ENCODE peak calls at places on chromosomes 3 and 15, in four cellular contexts. One of them, this sample, is unnamed.

GRCh38 chr3:80285370-80285769 is 517.6 kb upstream of the ROBO1 start:
- DNase-seq in stomach: no peak
- DNase-seq in upper lobe of left lung: no peak
- DNase-seq in transverse colon: no peak
- DNase-seq in this sample: no peak

GRCh38 chr15:72749700-72750099 is 33.9 kb downstream of the ADPGK start:
- DNase-seq in stomach: no peak
- DNase-seq in upper lobe of left lung: no peak
- DNase-seq in transverse colon: no peak
- DNase-seq in this sample: no peak

GRCh38 chr3:78647735-78648134 is 1120.1 kb downstream of the ROBO1 start:
- DNase-seq in stomach: no peak
- DNase-seq in upper lobe of left lung: no peak
- DNase-seq in transverse colon: no peak
- DNase-seq in this sample: no peak

GRCh38 chr3:80017369-80017768 is 249.6 kb upstream of the ROBO1 start:
- DNase-seq in stomach: no peak
- DNase-seq in upper lobe of left lung: no peak
- DNase-seq in transverse colon: no peak
- DNase-seq in this sample: no peak

GRCh38 chr15:38176155-38176554 is 76.5 kb upstream of the SPRED1 start:
- DNase-seq in stomach: no peak
- DNase-seq in upper lobe of left lung: no peak
- DNase-seq in transverse colon: no peak
- DNase-seq in this sample: no peak

GRCh38 chr15:58684751-58685150 is 64.8 kb downstream of the ADAM10 start:
- DNase-seq in stomach: no peak
- DNase-seq in upper lobe of left lung: no peak
- DNase-seq in transverse colon: no peak
- DNase-seq in this sample: no peak

GRCh38 chr15:41996921-41997592 is 23.8 kb downstream of the PLA2G4E start:
- DNase-seq in stomach: no peak
- DNase-seq in upper lobe of left lung: peak
- DNase-seq in transverse colon: no peak
- DNase-seq in this sample: no peak

GRCh38 chr15:101187820-101188516 is 63.9 kb downstream of the CHSY1 start:
- DNase-seq in stomach: no peak
- DNase-seq in upper lobe of left lung: no peak
- DNase-seq in transverse colon: no peak
- DNase-seq in this sample: no peak

GRCh38 chr15:72197460-72198409 is at the start of gene GRAMD2A:
- DNase-seq in stomach: peak
- DNase-seq in upper lobe of left lung: peak
- DNase-seq in transverse colon: peak
- DNase-seq in this sample: no peak

GRCh38 chr15:47551079-47551478 is 166.2 kb upstream of the SEMA6D start:
- DNase-seq in stomach: no peak
- DNase-seq in upper lobe of left lung: no peak
- DNase-seq in transverse colon: no peak
- DNase-seq in this sample: no peak

GRCh38 chr3:114887806-114888205 is 259.3 kb downstream of the ZBTB20 start:
- DNase-seq in stomach: no peak
- DNase-seq in upper lobe of left lung: no peak
- DNase-seq in transverse colon: no peak
- DNase-seq in this sample: no peak

GRCh38 chr15:74795961-74796625 is 14.2 kb downstream of the CSK start:
- DNase-seq in stomach: no peak
- DNase-seq in upper lobe of left lung: no peak
- DNase-seq in transverse colon: no peak
- DNase-seq in this sample: no peak

GRCh38 chr3:161913786-161914389 is 417.3 kb downstream of the OTOL1 start:
- DNase-seq in stomach: no peak
- DNase-seq in upper lobe of left lung: no peak
- DNase-seq in transverse colon: no peak
- DNase-seq in this sample: no peak

GRCh38 chr3:155676252-155676981 is 68.5 kb downstream of the PLCH1 start:
- DNase-seq in stomach: peak
- DNase-seq in upper lobe of left lung: no peak
- DNase-seq in transverse colon: peak
- DNase-seq in this sample: no peak

GRCh38 chr3:4303187-4304123 is at the start of gene SETMAR:
- DNase-seq in stomach: peak
- DNase-seq in upper lobe of left lung: peak
- DNase-seq in transverse colon: peak
- DNase-seq in this sample: peak
- TF ChIP-seq POLR2A in stomach: no peak
- TF ChIP-seq POLR2A in upper lobe of left lung: peak
- TF ChIP-seq POLR2A in transverse colon: peak
- TF ChIP-seq POLR2A in this sample: peak

DNA sequence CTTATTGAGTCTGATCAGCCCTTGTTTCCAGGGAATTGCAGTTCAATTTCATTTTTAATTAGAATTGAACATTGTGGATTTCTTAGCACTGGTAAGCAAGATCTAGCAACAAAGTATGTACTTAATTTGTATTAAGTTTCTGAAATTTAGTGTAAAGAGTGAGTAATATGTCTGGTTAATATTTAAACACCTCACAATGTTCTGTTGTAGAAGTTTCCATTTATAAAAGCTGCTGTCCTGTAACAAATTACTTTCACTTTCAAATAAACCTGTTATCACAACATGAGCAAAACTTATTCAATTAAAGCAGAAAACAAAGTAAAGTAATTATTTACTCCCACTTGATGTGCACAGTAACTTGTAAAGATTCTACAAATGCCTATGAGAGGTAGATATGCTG is 448.5 kb downstream of the NAALADL2 start:
- DNase-seq in stomach: no peak
- DNase-seq in upper lobe of left lung: no peak
- DNase-seq in transverse colon: no peak
- DNase-seq in this sample: no peak
- TF ChIP-seq EP300 in stomach: no peak
- TF ChIP-seq EP300 in upper lobe of left lung: no peak
- TF ChIP-seq EP300 in transverse colon: no peak
- TF ChIP-seq EP300 in this sample: no peak

DNA sequence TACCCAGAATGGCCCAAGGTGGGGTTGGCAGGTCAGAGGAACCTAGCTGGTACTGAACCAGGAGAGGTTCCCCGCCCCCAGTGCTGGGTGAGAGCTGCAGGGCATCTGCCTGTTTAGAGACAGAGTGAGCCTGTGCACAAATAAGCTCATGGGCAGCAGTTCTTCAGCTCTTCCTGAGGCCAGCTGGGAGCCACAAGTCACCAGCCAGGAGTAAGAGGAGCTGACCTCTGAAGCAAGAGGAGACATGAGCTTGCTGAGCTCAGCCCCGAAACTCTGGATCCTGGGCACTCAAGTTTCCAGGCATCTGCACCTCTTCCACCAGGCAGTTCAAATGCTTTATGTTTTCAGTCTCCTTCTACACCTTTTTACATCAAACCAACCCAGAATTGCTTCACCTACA is 2.1 kb downstream of the RTP2 start:
- DNase-seq in stomach: no peak
- DNase-seq in upper lobe of left lung: no peak
- DNase-seq in transverse colon: no peak
- DNase-seq in this sample: no peak
- TF ChIP-seq CTCF in stomach: no peak
- TF ChIP-seq CTCF in upper lobe of left lung: no peak
- TF ChIP-seq CTCF in transverse colon: no peak
- TF ChIP-seq CTCF in this sample: no peak

DNA sequence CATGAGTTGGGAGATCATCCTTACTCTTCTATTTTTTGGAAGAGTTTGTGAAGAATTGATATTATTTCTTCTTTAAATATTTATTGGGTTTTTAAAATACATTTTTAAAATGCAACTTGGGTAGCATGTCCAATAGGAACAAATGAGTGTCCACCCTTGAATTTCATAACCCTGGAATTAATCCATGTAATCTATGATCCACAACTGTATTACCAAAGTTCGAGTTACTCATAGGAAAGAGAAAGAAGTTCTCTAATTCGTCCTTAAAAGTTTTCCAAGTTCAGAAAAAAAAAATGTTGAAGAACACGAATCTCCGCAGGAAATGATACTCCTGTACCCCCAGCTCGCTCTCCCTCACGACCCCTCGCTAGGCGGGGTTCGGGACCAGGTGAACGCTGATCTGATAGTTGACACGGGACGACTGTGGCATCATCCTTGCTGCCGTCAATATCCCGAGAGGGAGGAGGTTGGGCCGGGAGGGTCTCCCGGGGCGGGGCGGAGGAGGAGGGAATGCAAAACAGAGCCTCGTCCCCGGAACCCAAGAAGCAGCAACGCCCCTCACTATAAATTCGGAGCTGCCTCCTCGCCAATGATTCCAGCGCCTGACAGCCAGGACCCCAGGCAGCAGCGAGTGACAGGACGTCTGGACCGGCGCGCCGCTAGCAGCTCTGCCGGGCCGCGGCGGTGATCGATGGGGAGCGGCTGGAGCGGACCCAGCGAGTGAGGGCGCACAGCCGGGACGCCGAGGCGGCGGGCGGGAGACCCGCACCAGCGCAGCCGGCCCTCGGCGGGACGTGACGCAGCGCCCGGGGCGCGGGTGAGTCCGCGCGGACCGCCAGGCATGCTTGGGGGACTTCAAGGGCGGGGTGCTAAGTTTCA is at the start of gene AGTR1:
- DNase-seq in stomach: peak
- DNase-seq in upper lobe of left lung: peak
- DNase-seq in transverse colon: peak
- DNase-seq in this sample: peak
- TF ChIP-seq POLR2A in stomach: no peak
- TF ChIP-seq POLR2A in upper lobe of left lung: peak
- TF ChIP-seq POLR2A in transverse colon: no peak
- TF ChIP-seq POLR2A in this sample: no peak

DNA sequence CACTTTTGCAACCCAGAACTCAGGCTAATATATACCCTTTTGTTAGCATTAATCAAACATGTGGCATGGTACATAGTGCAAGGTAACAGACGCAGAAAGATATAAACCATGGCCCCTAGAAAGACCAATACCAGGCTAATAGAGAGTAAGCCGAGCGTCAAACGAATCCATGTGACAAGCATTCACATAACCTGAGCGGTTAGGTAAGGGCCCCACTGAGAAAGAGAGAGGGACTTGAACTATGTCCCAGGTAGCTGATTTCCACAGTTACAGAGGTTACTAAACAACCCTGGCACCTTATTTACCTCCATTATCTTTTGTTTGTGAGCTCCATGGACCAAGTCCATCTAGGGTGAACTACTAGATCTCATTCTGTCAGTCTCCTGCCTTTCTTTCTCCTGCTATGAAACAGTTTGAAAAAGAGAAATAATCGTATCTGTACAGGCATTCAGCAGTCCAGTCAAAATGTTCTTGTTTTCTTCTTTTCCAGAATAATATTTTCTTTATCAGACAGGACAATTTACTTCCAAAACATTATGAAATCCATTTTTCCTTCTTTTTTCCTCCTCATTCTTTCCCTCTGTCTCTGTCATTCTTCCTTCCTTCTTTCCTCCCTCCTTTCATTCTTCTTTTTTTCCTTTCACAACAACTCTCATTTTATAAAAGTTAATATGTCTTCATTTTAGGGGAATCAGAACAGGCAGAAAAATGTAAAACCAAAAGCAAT is 30.5 kb upstream of the TNFSF10 start:
- DNase-seq in stomach: no peak
- DNase-seq in upper lobe of left lung: no peak
- DNase-seq in transverse colon: no peak
- DNase-seq in this sample: no peak
- TF ChIP-seq EP300 in stomach: no peak
- TF ChIP-seq EP300 in upper lobe of left lung: no peak
- TF ChIP-seq EP300 in transverse colon: no peak
- TF ChIP-seq EP300 in this sample: no peak

DNA sequence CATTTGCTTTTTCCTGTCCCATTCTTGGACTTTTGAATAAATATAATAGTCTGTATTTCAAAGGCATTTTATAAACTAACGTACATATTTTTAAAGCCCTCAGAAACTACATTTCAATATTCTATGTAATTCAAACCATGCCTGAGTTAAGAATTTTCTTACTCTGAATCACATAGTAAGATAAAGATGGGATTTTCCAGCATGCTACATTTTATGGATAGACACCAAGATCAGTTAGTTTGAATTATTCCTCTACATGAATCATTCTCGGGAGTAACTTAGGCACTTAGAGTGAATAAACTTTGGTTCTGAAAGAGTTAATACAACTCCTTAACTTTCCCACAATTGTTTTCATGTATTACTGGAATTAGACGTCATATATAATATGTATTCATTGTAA is 713.3 kb upstream of the CBLB start:
- DNase-seq in stomach: no peak
- DNase-seq in upper lobe of left lung: no peak
- DNase-seq in transverse colon: no peak
- DNase-seq in this sample: no peak
- TF ChIP-seq CTCF in stomach: no peak
- TF ChIP-seq CTCF in upper lobe of left lung: no peak
- TF ChIP-seq CTCF in transverse colon: no peak
- TF ChIP-seq CTCF in this sample: no peak

GRCh38 chr3:136805795-136806194 is 13.1 kb upstream of the SLC35G2 start:
- DNase-seq in stomach: no peak
- DNase-seq in upper lobe of left lung: no peak
- DNase-seq in transverse colon: no peak
- DNase-seq in this sample: no peak

GRCh38 chr3:136802481-136802996 is 16.4 kb upstream of the SLC35G2 start:
- DNase-seq in stomach: no peak
- DNase-seq in upper lobe of left lung: no peak
- DNase-seq in transverse colon: no peak
- DNase-seq in this sample: no peak

GRCh38 chr3:136804164-136804563 is 14.8 kb upstream of the SLC35G2 start:
- DNase-seq in stomach: no peak
- DNase-seq in upper lobe of left lung: no peak
- DNase-seq in transverse colon: no peak
- DNase-seq in this sample: no peak

GRCh38 chr3:136804813-136805212 is 14.1 kb upstream of the SLC35G2 start:
- DNase-seq in stomach: no peak
- DNase-seq in upper lobe of left lung: no peak
- DNase-seq in transverse colon: no peak
- DNase-seq in this sample: no peak
- TF ChIP-seq POLR2A in stomach: no peak
- TF ChIP-seq POLR2A in upper lobe of left lung: no peak
- TF ChIP-seq POLR2A in transverse colon: no peak
- TF ChIP-seq POLR2A in this sample: no peak

DNA sequence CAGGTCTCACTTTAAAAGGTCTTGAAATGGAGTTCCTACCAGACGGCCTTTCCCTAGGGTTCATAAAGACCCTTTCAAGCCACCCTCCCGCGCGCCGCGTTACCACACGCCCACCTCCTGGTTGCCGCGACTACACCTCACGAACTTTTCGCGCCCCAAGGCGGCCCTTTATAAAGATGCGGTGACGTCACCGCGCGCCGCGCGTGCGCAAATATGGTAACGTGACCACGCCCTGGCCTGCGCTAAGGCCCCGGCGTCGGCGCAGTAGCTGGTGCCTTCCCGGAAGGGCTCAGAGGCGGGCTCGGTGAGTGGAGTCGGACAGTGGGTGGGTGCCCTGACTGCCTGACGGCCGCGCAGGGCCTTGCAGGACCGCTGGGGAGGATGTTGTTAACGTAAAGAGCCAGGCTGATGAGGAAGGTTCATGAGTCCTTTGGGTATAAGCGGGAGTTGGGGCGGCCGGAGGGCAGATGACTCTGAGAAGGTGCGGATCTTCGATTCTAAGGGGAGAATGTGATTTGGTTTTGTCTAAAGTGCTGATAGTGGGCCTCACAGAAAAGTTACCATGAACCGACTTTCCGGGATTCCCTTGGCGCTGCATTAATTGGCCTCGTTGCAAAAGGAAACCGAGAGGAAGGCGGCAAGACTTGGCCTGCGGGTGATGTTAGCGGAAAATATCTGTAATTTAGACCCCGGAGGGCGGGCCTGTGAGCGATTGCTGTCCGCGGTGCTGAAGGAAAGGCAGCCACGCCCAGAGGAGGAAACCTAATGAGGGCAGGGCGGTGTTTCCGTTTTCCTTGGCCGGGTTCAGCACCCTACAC is 54.4 kb downstream of the FEZF2 start:
- DNase-seq in stomach: peak
- DNase-seq in upper lobe of left lung: peak
- DNase-seq in transverse colon: peak
- DNase-seq in this sample: peak
- TF ChIP-seq EP300 in stomach: no peak
- TF ChIP-seq EP300 in upper lobe of left lung: no peak
- TF ChIP-seq EP300 in transverse colon: no peak
- TF ChIP-seq EP300 in this sample: no peak

This sample was measured in sigmoid colon.